ENCODE peak calls at places on chromosomes 11 and 22, in eight cellular contexts. D, J, P, E, K, W, X and Q are unnamed samples.

GRCh38 chr11:61138940-61139339 is 22.3 kb downstream of the VPS37C start:
- DNase-seq in D (no peak), J (no peak), P (no peak), E (no peak), K (no peak), W (peak; percentile 81), X (no peak), Q (no peak)

GRCh38 chr22:17777005-17777716 is 2.9 kb upstream of the BID start:
- DNase-seq in D (no peak), J (no peak), P (no peak), E (peak; percentile 79), K (no peak), W (no peak), X (no peak), Q (no peak)

GRCh38 chr22:25668437-25668836 is 73.6 kb upstream of the MYO18B start:
- DNase-seq in D (no peak), J (no peak), P (peak; percentile 74), E (no peak), K (no peak), W (peak; percentile 44), X (no peak), Q (no peak)

GRCh38 chr22:40258463-40259046 is 80.8 kb downstream of the TNRC6B start:
- DNase-seq in D (no peak), J (peak; percentile 87), P (no peak), E (no peak), K (peak; percentile 82), W (peak; percentile 49), X (no peak), Q (no peak)

GRCh38 chr11:57903441-57904123 is 120.1 kb upstream of the OR9Q1 start:
- DNase-seq in D (peak; percentile 65), J (peak; percentile 85), P (no peak), E (no peak), K (peak; percentile 74), W (peak; percentile 40), X (no peak), Q (peak; percentile 73)

GRCh38 chr22:39477542-39477941 is 20.7 kb downstream of the MGAT3 start:
- DNase-seq in D (no peak), J (no peak), P (no peak), E (no peak), K (no peak), W (no peak), X (no peak), Q (no peak)

GRCh38 chr22:16131918-16132317 is 442.1 kb downstream of the POTEH start:
- DNase-seq in D (no peak), J (no peak), P (no peak), E (no peak), K (no peak), W (no peak), X (no peak), Q (no peak)

GRCh38 chr11:93537022-93537421 is 6.2 kb downstream of the SMCO4 start:
- DNase-seq in D (no peak), J (no peak), P (peak; percentile 47), E (no peak), K (no peak), W (peak; percentile 11), X (no peak), Q (no peak)

GRCh38 chr11:81634483-81634882 is 1099.2 kb downstream of the FAM181B start:
- DNase-seq in D (no peak), J (no peak), P (no peak), E (no peak), K (no peak), W (no peak), X (no peak), Q (no peak)

GRCh38 chr11:44622721-44623258 is 57.3 kb downstream of the CD82 start:
- DNase-seq in D (peak; percentile 38), J (no peak), P (peak; percentile 14), E (peak; percentile 38), K (no peak), W (no peak), X (no peak), Q (peak; percentile 15)

GRCh38 chr22:37338539-37339246 is 56.4 kb downstream of the CYTH4 start:
- DNase-seq in D (no peak), J (peak; percentile 0), P (no peak), E (no peak), K (no peak), W (no peak), X (no peak), Q (no peak)

GRCh38 chr22:37334859-37335818 is 52.8 kb downstream of the CYTH4 start:
- DNase-seq in D (peak; percentile 86), J (peak; percentile 44), P (no peak), E (no peak), K (no peak), W (peak; percentile 40), X (no peak), Q (no peak)

GRCh38 chr22:37335819-37336199 is 53.5 kb downstream of the CYTH4 start:
- DNase-seq in D (no peak), J (no peak), P (no peak), E (no peak), K (no peak), W (no peak), X (no peak), Q (no peak)

GRCh38 chr22:37336474-37337028 is 54.2 kb downstream of the CYTH4 start:
- DNase-seq in D (no peak), J (peak; percentile 67), P (no peak), E (no peak), K (no peak), W (no peak), X (no peak), Q (peak; percentile 81)

GRCh38 chr22:37337204-37337943 is 55.1 kb downstream of the CYTH4 start:
- DNase-seq in D (no peak), J (peak; percentile 70), P (no peak), E (no peak), K (no peak), W (peak; percentile 67), X (no peak), Q (no peak)
- H3K27me3 ChIP-seq in D (peaks cover 49% of the 10 kb centered on the region), J (no peaks in the 10 kb centered on the region), P (peaks cover 38% of the 10 kb centered on the region), E (peaks cover 46% of the 10 kb centered on the region), K (no peaks in the 10 kb centered on the region), W (no peaks in the 10 kb centered on the region), X (no peaks in the 10 kb centered on the region), Q (peaks cover 40% of the 10 kb centered on the region)

GRCh38 chr11:131690776-131691557 is 320.6 kb downstream of the NTM start:
- DNase-seq in D (no peak), J (no peak), P (no peak), E (no peak), K (no peak), W (no peak), X (no peak), Q (peak; percentile 12)
- H3K27me3 ChIP-seq in D (peaks cover 62% of the 10 kb centered on the region), J (peaks cover 46% of the 10 kb centered on the region), P (peaks cover 5% of the 10 kb centered on the region), E (peaks cover 28% of the 10 kb centered on the region), K (no peaks in the 10 kb centered on the region), W (no peaks in the 10 kb centered on the region), X (peaks cover 8% of the 10 kb centered on the region), Q (no peaks in the 10 kb centered on the region)

GRCh38 chr11:70075836-70076235 is 2.3 kb upstream of the ANO1 start:
- DNase-seq in D (peak; percentile 35), J (no peak), P (no peak), E (no peak), K (no peak), W (no peak), X (no peak), Q (no peak)
- H3K27me3 ChIP-seq in D (peaks cover 99% of the 10 kb centered on the region), J (no peaks in the 10 kb centered on the region), P (peaks cover 27% of the 10 kb centered on the region), E (peaks cover 33% of the 10 kb centered on the region), K (no peaks in the 10 kb centered on the region), W (peaks cover 71% of the 10 kb centered on the region), X (peaks cover 14% of the 10 kb centered on the region), Q (peaks cover 27% of the 10 kb centered on the region)

GRCh38 chr11:67522338-67522737 is 908 bp downstream of the CABP2 start:
- DNase-seq in D (no peak), J (no peak), P (no peak), E (no peak), K (no peak), W (no peak), X (no peak), Q (no peak)

GRCh38 chr11:67524480-67524808 is 1.2 kb upstream of the CABP2 start:
- DNase-seq in D (no peak), J (no peak), P (no peak), E (no peak), K (no peak), W (no peak), X (no peak), Q (no peak)

GRCh38 chr11:67521924-67522323 is 1.3 kb downstream of the CABP2 start:
- DNase-seq in D (no peak), J (no peak), P (no peak), E (no peak), K (no peak), W (no peak), X (no peak), Q (no peak)

GRCh38 chr11:67523556-67524479 is 572 bp upstream of the CABP2 start:
- DNase-seq in D (no peak), J (no peak), P (no peak), E (no peak), K (no peak), W (no peak), X (no peak), Q (no peak)

DNA sequence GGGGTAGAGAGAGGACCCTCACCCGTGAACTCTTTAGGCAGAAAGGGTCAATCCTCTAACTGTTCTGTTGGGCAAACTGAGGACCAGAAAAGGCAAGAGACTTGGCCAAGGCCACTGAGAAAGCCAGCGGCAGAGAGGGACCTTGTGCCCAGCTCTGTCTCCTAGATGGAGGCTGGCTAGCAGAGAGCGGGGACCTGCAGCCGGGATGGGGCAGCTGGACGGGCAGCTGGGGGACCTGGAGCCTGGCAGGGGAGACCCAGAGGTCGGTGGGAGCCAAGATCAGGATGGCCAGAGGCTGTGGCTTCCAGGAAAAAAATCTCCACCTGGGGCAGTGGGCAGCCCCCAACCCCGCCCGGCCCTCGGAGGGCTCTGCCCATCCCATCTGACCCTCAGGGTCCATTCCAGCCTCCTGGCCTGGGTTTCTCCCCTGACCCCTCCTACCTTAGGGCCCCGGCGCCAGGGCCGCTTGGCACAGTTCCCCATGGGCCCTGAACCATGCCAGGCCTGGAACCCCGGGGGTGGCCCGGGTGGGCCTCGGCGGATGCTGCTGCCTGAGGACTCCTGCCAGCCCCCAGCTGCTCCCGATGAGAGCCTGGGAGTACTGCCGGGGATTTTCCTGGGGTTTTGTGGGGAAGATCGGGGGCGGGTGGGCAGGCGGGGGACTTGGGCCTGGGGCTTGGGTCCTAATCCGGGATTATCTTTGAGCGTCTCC is at the start of gene CABP2:
- DNase-seq in D (no peak), J (no peak), P (no peak), E (no peak), K (no peak), W (no peak), X (no peak), Q (no peak)
- H3K27me3 ChIP-seq in D (no peaks in the 10 kb centered on the region), J (no peaks in the 10 kb centered on the region), P (no peaks in the 10 kb centered on the region), E (no peaks in the 10 kb centered on the region), K (no peaks in the 10 kb centered on the region), W (no peaks in the 10 kb centered on the region), X (no peaks in the 10 kb centered on the region), Q (no peaks in the 10 kb centered on the region)